ENCODE peak calls at places on chromosomes 1 and 21, in six cellular contexts. E, Y, V, H, Q and L are unnamed samples. For H3K4me1, the result is how much of the 10 kb centered on the place peaks cover.

GRCh38 chr1:152486400-152487006 is 24.1 kb upstream of the LCE5A start:
- DNase-seq in E (no peak), Y (no peak), V (peak), H (no peak), Q (no peak), L (no peak)

GRCh38 chr1:14421977-14422609 is 176.4 kb upstream of the KAZN start:
- DNase-seq in E (no peak), Y (no peak), V (no peak), H (no peak), Q (no peak), L (no peak)

GRCh38 chr21:41664881-41665765 is 101.7 kb downstream of the RIPK4 start:
- DNase-seq in E (no peak), Y (peak), V (no peak), H (peak), Q (peak), L (peak)

GRCh38 chr1:191396622-191397021 is 761.6 kb upstream of the RGS18 start:
- DNase-seq in E (no peak), Y (no peak), V (no peak), H (no peak), Q (no peak), L (no peak)

GRCh38 chr1:205769641-205770365 is 5.5 kb downstream of the RAB29 start:
- DNase-seq in E (no peak), Y (no peak), V (no peak), H (no peak), Q (no peak), L (no peak)

GRCh38 chr1:31677949-31678348 is 25.9 kb downstream of the COL16A1 start:
- DNase-seq in E (no peak), Y (no peak), V (no peak), H (no peak), Q (no peak), L (no peak)

GRCh38 chr21:22421416-22422190 is 1423.4 kb downstream of the NCAM2 start:
- DNase-seq in E (no peak), Y (no peak), V (peak), H (no peak), Q (no peak), L (no peak)

GRCh38 chr1:9881838-9882249 is 28.2 kb downstream of the CTNNBIP1 start:
- DNase-seq in E (no peak), Y (no peak), V (no peak), H (no peak), Q (peak), L (no peak)

GRCh38 chr1:202343652-202344349 is 2.1 kb upstream of the UBE2T start:
- DNase-seq in E (no peak), Y (no peak), V (peak), H (no peak), Q (no peak), L (no peak)

GRCh38 chr1:201714542-201715276 is 114.2 kb upstream of the IPO9 start:
- DNase-seq in E (peak), Y (peak), V (no peak), H (peak), Q (peak), L (no peak)

GRCh38 chr1:240247899-240248298 is 156.2 kb downstream of the FMN2 start:
- DNase-seq in E (no peak), Y (no peak), V (no peak), H (no peak), Q (no peak), L (no peak)

GRCh38 chr1:172630060-172630818 is 28.7 kb upstream of the FASLG start:
- DNase-seq in E (no peak), Y (no peak), V (no peak), H (no peak), Q (no peak), L (no peak)

GRCh38 chr1:25501235-25502058 is 42.0 kb upstream of the LDLRAP1 start:
- DNase-seq in E (no peak), Y (no peak), V (no peak), H (no peak), Q (peak), L (no peak)

GRCh38 chr21:41651830-41652229 is 115.0 kb downstream of the RIPK4 start:
- DNase-seq in E (no peak), Y (no peak), V (no peak), H (no peak), Q (no peak), L (peak)

GRCh38 chr21:29775462-29775861 is 164.3 kb downstream of the GRIK1 start:
- DNase-seq in E (no peak), Y (no peak), V (no peak), H (no peak), Q (no peak), L (no peak)

DNA sequence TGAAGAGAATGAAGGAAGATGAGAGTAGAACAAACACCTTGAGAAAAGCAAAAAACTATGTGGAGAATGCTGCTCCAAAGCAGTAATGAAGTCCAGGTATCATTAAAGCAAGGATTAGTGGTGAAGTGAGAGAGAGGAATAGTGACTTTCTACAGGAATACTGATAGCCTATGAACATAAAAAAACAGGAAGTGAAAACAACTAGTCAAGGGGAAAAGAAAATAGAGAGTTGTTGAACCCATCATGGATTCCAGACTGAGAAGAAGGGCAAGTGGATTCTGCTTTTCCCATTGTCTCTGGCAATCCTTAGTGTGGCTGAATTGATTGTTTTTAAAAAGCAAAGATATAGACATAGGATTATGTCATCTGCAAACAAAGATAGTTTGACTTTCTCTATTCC is 119.9 kb upstream of the LHX8 start:
- DNase-seq in E (no peak), Y (no peak), V (no peak), H (no peak), Q (no peak), L (no peak)
- H3K4me1 ChIP-seq in E (under half), Y (under half), V (under half), H (under half), Q (under half), L (under half)

GRCh38 chr1:178579562-178579961 is 66.7 kb downstream of the TEX35 start:
- DNase-seq in E (no peak), Y (no peak), V (no peak), H (no peak), Q (no peak), L (no peak)

GRCh38 chr1:178576841-178577240 is 63.9 kb downstream of the TEX35 start:
- DNase-seq in E (no peak), Y (no peak), V (no peak), H (no peak), Q (no peak), L (no peak)

GRCh38 chr1:178578541-178578940 is 65.6 kb downstream of the TEX35 start:
- DNase-seq in E (no peak), Y (no peak), V (no peak), H (no peak), Q (no peak), L (no peak)

GRCh38 chr1:178579095-178579494 is 66.2 kb downstream of the TEX35 start:
- DNase-seq in E (no peak), Y (no peak), V (no peak), H (no peak), Q (no peak), L (no peak)

DNA sequence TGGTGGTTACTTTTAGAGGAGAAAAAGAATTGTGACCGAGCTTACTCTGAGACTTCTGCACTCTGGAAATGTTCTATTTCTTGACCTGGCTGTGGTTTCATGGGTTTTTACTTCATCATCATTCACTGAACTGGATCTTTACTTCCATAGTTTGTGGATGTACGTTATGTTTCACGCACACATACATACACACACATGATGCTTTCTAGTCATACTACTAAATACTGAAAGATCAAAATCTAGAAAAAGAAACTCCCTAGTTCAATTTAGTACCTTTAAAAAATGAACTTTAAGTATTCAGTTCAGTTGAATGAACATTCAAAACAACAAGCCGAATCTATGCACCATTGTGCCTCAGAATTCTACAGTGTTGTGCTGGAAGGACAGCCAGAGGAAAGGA is 65.0 kb downstream of the TEX35 start:
- DNase-seq in E (no peak), Y (no peak), V (no peak), H (no peak), Q (no peak), L (no peak)
- H3K4me1 ChIP-seq in E (under half), Y (under half), V (under half), H (under half), Q (under half), L (half or more)

GRCh38 chr1:44694863-44695478 is 20.5 kb downstream of the ARMH1 start:
- DNase-seq in E (no peak), Y (no peak), V (no peak), H (no peak), Q (no peak), L (peak)
- H3K4me1 ChIP-seq in E (under half), Y (under half), V (under half), H (under half), Q (under half), L (under half)

DNA sequence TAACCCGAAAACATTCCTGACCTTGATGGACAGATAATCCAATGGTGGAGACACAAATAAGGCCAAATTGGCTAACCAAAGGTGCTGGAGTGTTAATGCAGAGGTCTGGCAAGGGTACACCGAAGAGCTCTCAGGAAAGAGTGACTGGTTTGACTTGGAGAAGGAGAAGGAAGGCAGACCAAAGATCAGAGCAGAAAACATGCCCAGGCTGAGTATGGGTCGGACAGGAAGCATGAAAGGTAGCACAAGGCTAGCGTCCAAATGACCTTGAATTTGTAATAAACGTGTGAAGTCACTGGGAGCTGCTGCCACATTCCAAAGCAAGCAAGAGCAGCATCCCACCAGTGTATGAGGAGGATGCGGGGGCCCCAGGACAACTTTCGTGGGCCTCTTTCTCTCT is 45.7 kb downstream of the APP start:
- DNase-seq in E (no peak), Y (no peak), V (no peak), H (no peak), Q (no peak), L (no peak)
- H3K4me1 ChIP-seq in E (under half), Y (under half), V (under half), H (half or more), Q (under half), L (half or more)

DNA sequence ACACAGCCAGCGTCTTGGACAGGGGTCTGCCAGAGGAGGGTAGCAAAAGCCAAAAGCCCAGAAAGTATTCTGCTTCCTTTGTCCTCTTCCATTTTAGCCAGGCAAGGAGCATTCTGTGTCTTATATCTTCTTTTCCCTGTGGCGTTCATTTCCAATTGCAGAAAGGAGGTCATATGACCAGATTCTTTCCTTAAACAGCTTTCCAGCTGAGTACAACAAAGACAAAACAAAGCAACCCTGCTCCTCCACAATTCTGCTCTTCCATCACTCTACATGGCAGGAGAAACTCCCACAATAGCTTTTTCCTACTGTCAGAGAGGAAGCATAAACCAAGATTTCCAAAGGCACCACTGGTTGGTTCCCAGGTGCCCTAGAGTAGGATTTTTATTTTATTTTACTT is 19.7 kb downstream of the ENSA start:
- DNase-seq in E (no peak), Y (no peak), V (no peak), H (no peak), Q (peak), L (no peak)
- H3K4me1 ChIP-seq in E (under half), Y (under half), V (under half), H (under half), Q (under half), L (under half)

GRCh38 chr1:51499694-51500093 is 19.4 kb downstream of the EPS15 start:
- DNase-seq in E (no peak), Y (no peak), V (no peak), H (no peak), Q (no peak), L (no peak)

GRCh38 chr1:51494138-51494830 is 24.8 kb downstream of the EPS15 start:
- DNase-seq in E (no peak), Y (no peak), V (no peak), H (no peak), Q (no peak), L (no peak)

DNA sequence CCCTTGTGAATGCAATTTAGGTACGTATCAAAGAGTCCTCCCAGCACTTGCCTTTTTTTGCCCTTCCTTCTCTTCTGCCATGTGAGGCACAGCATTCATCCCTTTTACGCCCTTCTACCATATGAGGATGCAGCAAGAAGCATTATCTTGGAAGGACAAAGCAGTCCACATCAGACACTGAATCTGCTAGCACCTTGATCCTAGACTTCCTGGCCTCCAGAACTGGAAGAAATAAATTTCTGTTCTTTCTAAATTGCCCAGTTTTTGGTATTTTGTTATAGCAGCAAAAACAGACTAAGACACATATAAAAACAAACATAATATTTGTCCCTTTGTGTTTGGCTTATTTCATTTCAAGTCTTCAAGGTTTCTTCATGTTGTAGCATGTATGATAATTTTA is 20.1 kb downstream of the EPS15 start:
- DNase-seq in E (no peak), Y (no peak), V (no peak), H (no peak), Q (no peak), L (no peak)
- H3K4me1 ChIP-seq in E (under half), Y (under half), V (under half), H (under half), Q (under half), L (under half)

GRCh38 chr21:35023396-35024070 is 25.6 kb downstream of the RUNX1 start:
- DNase-seq in E (no peak), Y (no peak), V (no peak), H (no peak), Q (no peak), L (no peak)
- H3K4me1 ChIP-seq in E (under half), Y (under half), V (half or more), H (under half), Q (under half), L (under half)

GRCh38 chr21:34841154-34841553 is 172.4 kb downstream of the CLIC6 start:
- DNase-seq in E (no peak), Y (no peak), V (no peak), H (no peak), Q (no peak), L (no peak)

GRCh38 chr21:34839070-34839820 is 170.5 kb downstream of the CLIC6 start:
- DNase-seq in E (no peak), Y (no peak), V (no peak), H (no peak), Q (no peak), L (no peak)

GRCh38 chr21:34843562-34843961 is 174.8 kb downstream of the CLIC6 start:
- DNase-seq in E (no peak), Y (no peak), V (no peak), H (no peak), Q (no peak), L (no peak)

GRCh38 chr21:34844033-34844923 is 175.5 kb downstream of the CLIC6 start:
- DNase-seq in E (peak), Y (peak), V (no peak), H (no peak), Q (no peak), L (no peak)

DNA sequence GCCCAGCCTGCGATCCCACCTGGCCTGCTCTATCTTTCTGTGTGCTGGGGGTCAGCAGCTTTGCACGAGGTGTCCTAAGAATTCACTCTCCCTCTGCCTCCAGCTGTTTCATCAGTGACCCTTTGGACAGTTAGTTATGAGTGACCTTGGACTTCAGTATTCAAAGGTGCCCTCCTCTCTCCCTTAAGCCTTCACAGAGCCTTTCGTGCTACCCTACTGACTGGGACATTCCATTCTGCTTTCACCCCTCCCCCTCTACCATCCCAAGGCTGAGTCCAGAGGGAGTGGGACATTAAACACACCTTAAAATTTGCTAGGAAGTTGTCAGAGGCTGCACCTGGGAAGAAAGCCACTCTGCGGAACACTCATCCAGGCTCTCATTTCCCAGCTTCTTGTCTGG is 171.9 kb downstream of the CLIC6 start:
- DNase-seq in E (no peak), Y (no peak), V (no peak), H (no peak), Q (no peak), L (no peak)
- H3K4me1 ChIP-seq in E (under half), Y (under half), V (under half), H (under half), Q (under half), L (under half)

GRCh38 chr1:183278736-183279591 is 92.9 kb downstream of the LAMC2 start:
- DNase-seq in E (no peak), Y (no peak), V (peak), H (no peak), Q (peak), L (no peak)

GRCh38 chr1:183277821-183278735 is 92.0 kb downstream of the LAMC2 start:
- DNase-seq in E (no peak), Y (no peak), V (no peak), H (no peak), Q (peak), L (no peak)

GRCh38 chr1:183281039-183281438 is 95.0 kb downstream of the LAMC2 start:
- DNase-seq in E (peak), Y (peak), V (no peak), H (no peak), Q (no peak), L (no peak)

GRCh38 chr1:183281553-183282091 is 95.6 kb downstream of the LAMC2 start:
- DNase-seq in E (peak), Y (peak), V (peak), H (peak), Q (peak), L (peak)

GRCh38 chr1:183279835-183280234 is 93.8 kb downstream of the LAMC2 start:
- DNase-seq in E (no peak), Y (no peak), V (no peak), H (no peak), Q (peak), L (peak)
- H3K4me1 ChIP-seq in E (under half), Y (under half), V (under half), H (under half), Q (under half), L (under half)